ENCODE peak calls at places on chromosomes 16 and 17, in six cellular contexts. One of them, this sample, is unnamed.

GRCh38 chr17:2055494-2056220 is 754 bp downstream of the HIC1 start:
- DNase-seq in HT-29: no peak
- DNase-seq in stimulated activated CD4-positive, alpha-beta T cell treated with anti-CD3 and anti-CD28 coated beads, Interleukin-4, amount 100 ng/mL, for 24 hours: peak; percentile 32
- DNase-seq in AG09319: no peak
- DNase-seq in SK-N-SH: no peak
- DNase-seq in mucosa of descending colon: peak; percentile 41
- DNase-seq in this sample: peak; percentile 72

GRCh38 chr17:17398188-17398927 is 78.4 kb upstream of the MED9 start:
- DNase-seq in stimulated activated CD4-positive, alpha-beta T cell treated with anti-CD3 and anti-CD28 coated beads, Interleukin-4, amount 100 ng/mL, for 24 hours: no peak
- DNase-seq in HT-29: no peak
- DNase-seq in AG09319: no peak
- DNase-seq in mucosa of descending colon: no peak
- DNase-seq in SK-N-SH: no peak
- DNase-seq in this sample: peak; percentile 70

GRCh38 chr17:43974541-43975315 is 21.0 kb upstream of the PYY start:
- DNase-seq in SK-N-SH: peak; percentile 82
- DNase-seq in AG09319: no peak
- DNase-seq in mucosa of descending colon: no peak
- DNase-seq in stimulated activated CD4-positive, alpha-beta T cell treated with anti-CD3 and anti-CD28 coated beads, Interleukin-4, amount 100 ng/mL, for 24 hours: no peak
- DNase-seq in HT-29: no peak
- DNase-seq in this sample: no peak

GRCh38 chr17:33945641-33946546 is 309.2 kb upstream of the CCL2 start:
- DNase-seq in stimulated activated CD4-positive, alpha-beta T cell treated with anti-CD3 and anti-CD28 coated beads, Interleukin-4, amount 100 ng/mL, for 24 hours: no peak
- DNase-seq in HT-29: no peak
- DNase-seq in AG09319: no peak
- DNase-seq in SK-N-SH: no peak
- DNase-seq in mucosa of descending colon: no peak
- DNase-seq in this sample: no peak

GRCh38 chr16:81616321-81617020 is 162.6 kb upstream of the PLCG2 start:
- DNase-seq in HT-29: no peak
- DNase-seq in mucosa of descending colon: peak; percentile 71
- DNase-seq in SK-N-SH: peak; percentile 65
- DNase-seq in stimulated activated CD4-positive, alpha-beta T cell treated with anti-CD3 and anti-CD28 coated beads, Interleukin-4, amount 100 ng/mL, for 24 hours: peak; percentile 74
- DNase-seq in AG09319: no peak
- DNase-seq in this sample: peak; percentile 88

GRCh38 chr17:258045-258734 is 76.7 kb upstream of the DOC2B start:
- DNase-seq in mucosa of descending colon: no peak
- DNase-seq in SK-N-SH: no peak
- DNase-seq in stimulated activated CD4-positive, alpha-beta T cell treated with anti-CD3 and anti-CD28 coated beads, Interleukin-4, amount 100 ng/mL, for 24 hours: no peak
- DNase-seq in HT-29: no peak
- DNase-seq in AG09319: no peak
- DNase-seq in this sample: no peak

GRCh38 chr17:7894226-7894625 is 5.6 kb downstream of the CHD3 start:
- DNase-seq in SK-N-SH: no peak
- DNase-seq in stimulated activated CD4-positive, alpha-beta T cell treated with anti-CD3 and anti-CD28 coated beads, Interleukin-4, amount 100 ng/mL, for 24 hours: no peak
- DNase-seq in mucosa of descending colon: no peak
- DNase-seq in HT-29: no peak
- DNase-seq in AG09319: no peak
- DNase-seq in this sample: peak; percentile 1

GRCh38 chr17:82690786-82691489 is 7.6 kb downstream of the RAB40B start:
- DNase-seq in AG09319: no peak
- DNase-seq in mucosa of descending colon: no peak
- DNase-seq in HT-29: no peak
- DNase-seq in stimulated activated CD4-positive, alpha-beta T cell treated with anti-CD3 and anti-CD28 coated beads, Interleukin-4, amount 100 ng/mL, for 24 hours: no peak
- DNase-seq in SK-N-SH: no peak
- DNase-seq in this sample: no peak

GRCh38 chr16:53100889-53101288 is 46.1 kb downstream of the CHD9 start:
- DNase-seq in HT-29: no peak
- DNase-seq in SK-N-SH: no peak
- DNase-seq in AG09319: no peak
- DNase-seq in mucosa of descending colon: peak; percentile 30
- DNase-seq in stimulated activated CD4-positive, alpha-beta T cell treated with anti-CD3 and anti-CD28 coated beads, Interleukin-4, amount 100 ng/mL, for 24 hours: no peak
- DNase-seq in this sample: no peak

GRCh38 chr16:71956500-71956899 is 43.7 kb downstream of the PKD1L3 start:
- DNase-seq in stimulated activated CD4-positive, alpha-beta T cell treated with anti-CD3 and anti-CD28 coated beads, Interleukin-4, amount 100 ng/mL, for 24 hours: no peak
- DNase-seq in HT-29: no peak
- DNase-seq in AG09319: no peak
- DNase-seq in mucosa of descending colon: no peak
- DNase-seq in SK-N-SH: no peak
- DNase-seq in this sample: no peak

GRCh38 chr17:79404136-79404911 is 206.5 kb downstream of the RBFOX3 start:
- DNase-seq in SK-N-SH: no peak
- DNase-seq in mucosa of descending colon: no peak
- DNase-seq in AG09319: no peak
- DNase-seq in HT-29: no peak
- DNase-seq in stimulated activated CD4-positive, alpha-beta T cell treated with anti-CD3 and anti-CD28 coated beads, Interleukin-4, amount 100 ng/mL, for 24 hours: no peak
- DNase-seq in this sample: no peak

GRCh38 chr17:40283662-40284061 is 4.0 kb upstream of the CDC6 start:
- DNase-seq in HT-29: no peak
- DNase-seq in stimulated activated CD4-positive, alpha-beta T cell treated with anti-CD3 and anti-CD28 coated beads, Interleukin-4, amount 100 ng/mL, for 24 hours: peak; percentile 30
- DNase-seq in AG09319: peak; percentile 50
- DNase-seq in mucosa of descending colon: peak; percentile 51
- DNase-seq in SK-N-SH: no peak
- DNase-seq in this sample: peak; percentile 80

GRCh38 chr16:30606004-30606403 is 4.2 kb downstream of the ZNF689 start:
- DNase-seq in mucosa of descending colon: no peak
- DNase-seq in stimulated activated CD4-positive, alpha-beta T cell treated with anti-CD3 and anti-CD28 coated beads, Interleukin-4, amount 100 ng/mL, for 24 hours: no peak
- DNase-seq in AG09319: no peak
- DNase-seq in HT-29: no peak
- DNase-seq in SK-N-SH: no peak
- DNase-seq in this sample: no peak

GRCh38 chr16:49459953-49460735 is 86.5 kb downstream of the C16orf78 start:
- DNase-seq in AG09319: no peak
- DNase-seq in SK-N-SH: no peak
- DNase-seq in mucosa of descending colon: no peak
- DNase-seq in stimulated activated CD4-positive, alpha-beta T cell treated with anti-CD3 and anti-CD28 coated beads, Interleukin-4, amount 100 ng/mL, for 24 hours: no peak
- DNase-seq in HT-29: no peak
- DNase-seq in this sample: no peak

GRCh38 chr17:9645858-9646555 is 690 bp downstream of the USP43 start:
- DNase-seq in HT-29: peak; percentile 62
- DNase-seq in stimulated activated CD4-positive, alpha-beta T cell treated with anti-CD3 and anti-CD28 coated beads, Interleukin-4, amount 100 ng/mL, for 24 hours: no peak
- DNase-seq in mucosa of descending colon: peak; percentile 81
- DNase-seq in AG09319: no peak
- DNase-seq in SK-N-SH: peak; percentile 27
- DNase-seq in this sample: peak; percentile 40

GRCh38 chr16:17887963-17888362 is 417.2 kb upstream of the XYLT1 start:
- DNase-seq in stimulated activated CD4-positive, alpha-beta T cell treated with anti-CD3 and anti-CD28 coated beads, Interleukin-4, amount 100 ng/mL, for 24 hours: no peak
- DNase-seq in SK-N-SH: no peak
- DNase-seq in HT-29: no peak
- DNase-seq in AG09319: no peak
- DNase-seq in mucosa of descending colon: no peak
- DNase-seq in this sample: no peak

GRCh38 chr16:64657316-64658011 is 464.4 kb downstream of the CDH11 start:
- DNase-seq in HT-29: no peak
- DNase-seq in stimulated activated CD4-positive, alpha-beta T cell treated with anti-CD3 and anti-CD28 coated beads, Interleukin-4, amount 100 ng/mL, for 24 hours: no peak
- DNase-seq in SK-N-SH: no peak
- DNase-seq in AG09319: no peak
- DNase-seq in mucosa of descending colon: no peak
- DNase-seq in this sample: peak; percentile 20

GRCh38 chr17:78412403-78412802 is 34.0 kb downstream of the PGS1 start:
- DNase-seq in stimulated activated CD4-positive, alpha-beta T cell treated with anti-CD3 and anti-CD28 coated beads, Interleukin-4, amount 100 ng/mL, for 24 hours: peak; percentile 48
- DNase-seq in HT-29: peak; percentile 27
- DNase-seq in AG09319: no peak
- DNase-seq in SK-N-SH: peak; percentile 58
- DNase-seq in mucosa of descending colon: peak; percentile 28
- DNase-seq in this sample: no peak

This sample was measured in AG20443.